ENCODE peak calls at places on chromosome 10, in nine cellular contexts. One of them, this sample, is unnamed.

GRCh38 chr10:3142146-3142875 is 30.3 kb downstream of the PITRM1 start:
- DNase-seq in right lobe of liver: no peak
- DNase-seq in neural progenitor cell: no peak
- DNase-seq in left lung: no peak
- DNase-seq in HepG2: no peak
- DNase-seq in PC-3: no peak
- DNase-seq in fibroblast of lung: no peak
- DNase-seq in pancreas: no peak
- DNase-seq in CD8-positive, alpha-beta T cell: no peak
- DNase-seq in this sample: no peak

GRCh38 chr10:119090968-119091367 is 10.4 kb upstream of the EIF3A start:
- DNase-seq in left lung: no peak
- DNase-seq in CD8-positive, alpha-beta T cell: peak; percentile 55
- DNase-seq in right lobe of liver: no peak
- DNase-seq in pancreas: no peak
- DNase-seq in HepG2: no peak
- DNase-seq in PC-3: peak; percentile 91
- DNase-seq in fibroblast of lung: peak; percentile 85
- DNase-seq in neural progenitor cell: no peak
- DNase-seq in this sample: no peak

GRCh38 chr10:110067960-110068770 is 60.4 kb downstream of the ADD3 start:
- DNase-seq in HepG2: peak; percentile 44
- DNase-seq in neural progenitor cell: peak; percentile 26
- DNase-seq in right lobe of liver: no peak
- DNase-seq in CD8-positive, alpha-beta T cell: no peak
- DNase-seq in left lung: no peak
- DNase-seq in PC-3: no peak
- DNase-seq in fibroblast of lung: peak; percentile 45
- DNase-seq in pancreas: no peak
- DNase-seq in this sample: no peak

GRCh38 chr10:123685260-123685659 is 19.1 kb downstream of the GPR26 start:
- DNase-seq in left lung: no peak
- DNase-seq in HepG2: no peak
- DNase-seq in pancreas: no peak
- DNase-seq in CD8-positive, alpha-beta T cell: no peak
- DNase-seq in right lobe of liver: no peak
- DNase-seq in fibroblast of lung: no peak
- DNase-seq in neural progenitor cell: no peak
- DNase-seq in PC-3: no peak
- DNase-seq in this sample: no peak

GRCh38 chr10:69647819-69648218 is 17.8 kb downstream of the FAM241B start:
- DNase-seq in CD8-positive, alpha-beta T cell: no peak
- DNase-seq in neural progenitor cell: no peak
- DNase-seq in PC-3: no peak
- DNase-seq in fibroblast of lung: no peak
- DNase-seq in HepG2: no peak
- DNase-seq in right lobe of liver: no peak
- DNase-seq in left lung: no peak
- DNase-seq in pancreas: no peak
- DNase-seq in this sample: peak; percentile 20

GRCh38 chr10:59907918-59908807 is 1.8 kb upstream of the CCDC6 start:
- DNase-seq in neural progenitor cell: peak; percentile 77
- DNase-seq in fibroblast of lung: peak; percentile 92
- DNase-seq in HepG2: no peak
- DNase-seq in left lung: peak; percentile 72
- DNase-seq in CD8-positive, alpha-beta T cell: peak; percentile 53
- DNase-seq in PC-3: peak; percentile 92
- DNase-seq in right lobe of liver: no peak
- DNase-seq in pancreas: peak; percentile 33
- DNase-seq in this sample: no peak

GRCh38 chr10:79069325-79070090 is 742 bp downstream of the ZMIZ1 start:
- DNase-seq in right lobe of liver: peak; percentile 70
- DNase-seq in CD8-positive, alpha-beta T cell: peak; percentile 67
- DNase-seq in fibroblast of lung: peak; percentile 41
- DNase-seq in pancreas: peak; percentile 68
- DNase-seq in PC-3: peak; percentile 83
- DNase-seq in HepG2: no peak
- DNase-seq in left lung: no peak
- DNase-seq in neural progenitor cell: peak; percentile 70
- DNase-seq in this sample: peak; percentile 86

GRCh38 chr10:111297351-111297848 is 220.6 kb downstream of the ADRA2A start:
- DNase-seq in CD8-positive, alpha-beta T cell: no peak
- DNase-seq in fibroblast of lung: no peak
- DNase-seq in PC-3: no peak
- DNase-seq in pancreas: no peak
- DNase-seq in right lobe of liver: no peak
- DNase-seq in neural progenitor cell: peak; percentile 32
- DNase-seq in HepG2: no peak
- DNase-seq in left lung: no peak
- DNase-seq in this sample: no peak

GRCh38 chr10:113991091-113991860 is 52.4 kb upstream of the ADRB1 start:
- DNase-seq in HepG2: no peak
- DNase-seq in CD8-positive, alpha-beta T cell: no peak
- DNase-seq in neural progenitor cell: no peak
- DNase-seq in right lobe of liver: no peak
- DNase-seq in PC-3: no peak
- DNase-seq in fibroblast of lung: no peak
- DNase-seq in left lung: no peak
- DNase-seq in pancreas: no peak
- DNase-seq in this sample: no peak

GRCh38 chr10:131617113-131617877 is 283.5 kb upstream of the PPP2R2D start:
- DNase-seq in fibroblast of lung: no peak
- DNase-seq in neural progenitor cell: peak; percentile 37
- DNase-seq in CD8-positive, alpha-beta T cell: no peak
- DNase-seq in right lobe of liver: no peak
- DNase-seq in HepG2: no peak
- DNase-seq in pancreas: no peak
- DNase-seq in PC-3: no peak
- DNase-seq in left lung: no peak
- DNase-seq in this sample: no peak

GRCh38 chr10:33032354-33033254 is 74.6 kb upstream of the ITGB1 start:
- DNase-seq in PC-3: peak; percentile 100
- DNase-seq in fibroblast of lung: peak; percentile 68
- DNase-seq in CD8-positive, alpha-beta T cell: no peak
- DNase-seq in right lobe of liver: no peak
- DNase-seq in HepG2: peak; percentile 5
- DNase-seq in left lung: no peak
- DNase-seq in neural progenitor cell: no peak
- DNase-seq in pancreas: no peak
- DNase-seq in this sample: no peak

DNA sequence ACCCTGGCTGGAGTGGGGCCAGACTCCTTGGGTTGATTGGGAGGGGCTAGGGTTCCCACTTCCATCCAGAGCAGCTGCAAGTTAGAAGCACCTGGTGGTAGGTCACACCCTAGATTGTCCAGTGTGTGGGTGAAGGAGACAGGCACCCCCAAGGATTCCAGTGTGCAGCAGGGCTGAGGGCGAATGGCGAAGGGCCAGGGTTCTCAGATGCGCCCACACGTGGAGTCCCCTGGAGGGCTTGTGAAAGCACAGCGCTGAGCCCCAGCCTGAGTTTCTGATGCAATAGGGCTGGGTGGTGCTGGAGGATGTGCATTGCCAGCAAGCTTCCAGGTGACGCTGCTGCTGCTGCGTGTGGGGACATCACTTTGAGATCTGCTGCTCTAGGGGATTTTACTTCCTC is 25.4 kb downstream of the TBATA start:
- DNase-seq in pancreas: no peak
- DNase-seq in HepG2: no peak
- DNase-seq in fibroblast of lung: no peak
- DNase-seq in CD8-positive, alpha-beta T cell: no peak
- DNase-seq in PC-3: no peak
- DNase-seq in left lung: peak; percentile 24
- DNase-seq in neural progenitor cell: no peak
- DNase-seq in right lobe of liver: no peak
- DNase-seq in this sample: peak; percentile 43
- H3K4me3 ChIP-seq in pancreas: no peak overlapping the region
- H3K4me3 ChIP-seq in HepG2: no peak overlapping the region
- H3K4me3 ChIP-seq in fibroblast of lung: no peak overlapping the region
- H3K4me3 ChIP-seq in CD8-positive, alpha-beta T cell: no peak overlapping the region
- H3K4me3 ChIP-seq in PC-3: no peak overlapping the region
- H3K4me3 ChIP-seq in left lung: no peak overlapping the region
- H3K4me3 ChIP-seq in neural progenitor cell: no peak overlapping the region
- H3K4me3 ChIP-seq in right lobe of liver: no peak overlapping the region
- H3K4me3 ChIP-seq in this sample: no peak overlapping the region

DNA sequence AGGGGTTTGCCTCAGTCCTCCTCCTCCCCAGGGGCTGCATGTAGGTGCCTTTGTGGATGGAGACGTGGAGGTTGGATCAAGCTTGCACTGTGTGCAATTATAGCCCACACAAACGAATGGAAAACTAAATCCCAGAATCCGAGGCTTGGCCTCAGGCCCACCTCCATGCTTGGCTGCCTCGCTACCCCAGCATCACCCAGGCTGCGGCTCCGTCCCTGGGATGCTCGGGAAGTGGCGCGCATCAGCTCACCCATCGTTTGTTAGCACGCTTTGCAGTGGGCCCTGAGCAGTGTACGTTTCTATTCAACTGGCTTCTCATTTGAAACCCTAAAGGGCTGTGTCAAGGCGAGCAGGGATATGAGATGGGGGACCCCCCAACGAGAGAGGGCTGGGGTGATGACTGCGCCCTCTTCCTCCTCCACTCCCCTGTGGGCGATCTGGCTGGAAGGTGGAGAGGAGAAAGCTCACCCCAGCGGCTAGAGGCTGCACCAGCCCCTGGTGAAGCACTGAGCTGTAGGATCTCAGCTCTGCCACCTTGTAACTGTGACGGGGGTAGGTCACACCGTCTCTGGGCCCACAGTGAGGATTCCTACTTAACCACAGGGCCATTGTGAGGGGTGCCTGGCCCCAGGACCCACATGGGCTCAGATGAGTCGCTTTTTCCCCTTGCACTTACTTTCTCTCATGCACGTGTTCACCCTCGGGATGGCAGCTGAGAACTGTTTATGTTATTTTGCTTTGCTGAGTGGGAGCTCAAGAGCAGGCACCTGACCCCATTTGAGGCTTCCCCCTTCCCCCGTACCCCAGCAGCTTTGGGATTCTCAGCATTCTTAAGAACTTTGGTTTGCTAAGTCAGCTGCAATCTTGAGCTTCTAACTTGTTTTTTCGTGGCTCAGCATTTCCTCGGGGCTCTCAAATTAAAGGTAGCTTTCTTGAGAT is 12.7 kb upstream of the BTBD16 start:
- DNase-seq in left lung: no peak
- DNase-seq in right lobe of liver: no peak
- DNase-seq in HepG2: no peak
- DNase-seq in PC-3: no peak
- DNase-seq in fibroblast of lung: peak; percentile 40
- DNase-seq in CD8-positive, alpha-beta T cell: no peak
- DNase-seq in pancreas: no peak
- DNase-seq in neural progenitor cell: no peak
- DNase-seq in this sample: no peak
- H3K4me1 ChIP-seq in left lung: no peaks in the 10 kb centered on the region
- H3K4me1 ChIP-seq in right lobe of liver: no peaks in the 10 kb centered on the region
- H3K4me1 ChIP-seq in HepG2: peaks cover 6% of the 10 kb centered on the region
- H3K4me1 ChIP-seq in PC-3: no peaks in the 10 kb centered on the region
- H3K4me1 ChIP-seq in fibroblast of lung: peaks cover 2% of the 10 kb centered on the region
- H3K4me1 ChIP-seq in CD8-positive, alpha-beta T cell: no peaks in the 10 kb centered on the region
- H3K4me1 ChIP-seq in pancreas: no peaks in the 10 kb centered on the region
- H3K4me1 ChIP-seq in neural progenitor cell: peaks cover 5% of the 10 kb centered on the region
- H3K4me1 ChIP-seq in this sample: no peaks in the 10 kb centered on the region

DNA sequence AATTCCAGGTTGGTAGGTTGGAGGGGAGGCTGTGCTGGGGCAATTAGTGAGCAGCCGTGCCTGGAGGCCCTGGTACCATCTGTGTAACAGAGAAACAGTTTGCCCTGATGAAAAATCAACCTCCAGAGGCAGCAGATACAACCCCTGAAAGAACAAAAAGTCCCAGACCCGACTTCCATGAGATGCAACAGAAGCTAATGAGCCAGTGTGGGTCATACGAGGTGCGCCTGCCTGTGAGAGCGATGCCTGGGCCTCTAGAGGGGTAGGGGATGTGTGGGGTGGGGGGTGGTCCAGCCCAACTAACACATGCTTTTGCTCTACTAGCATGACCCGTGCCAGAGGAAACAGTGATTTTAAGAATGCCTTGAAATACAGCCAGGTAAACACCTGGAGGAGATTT is 39.3 kb downstream of the CELF2 start:
- DNase-seq in left lung: no peak
- DNase-seq in pancreas: no peak
- DNase-seq in PC-3: no peak
- DNase-seq in HepG2: no peak
- DNase-seq in CD8-positive, alpha-beta T cell: no peak
- DNase-seq in right lobe of liver: no peak
- DNase-seq in fibroblast of lung: no peak
- DNase-seq in neural progenitor cell: no peak
- DNase-seq in this sample: no peak
- H3K27ac ChIP-seq in left lung: no peak overlapping the region
- H3K27ac ChIP-seq in pancreas: no peak overlapping the region
- H3K27ac ChIP-seq in PC-3: no peak overlapping the region
- H3K27ac ChIP-seq in HepG2: no peak overlapping the region
- H3K27ac ChIP-seq in CD8-positive, alpha-beta T cell: no peak overlapping the region
- H3K27ac ChIP-seq in right lobe of liver: no peak overlapping the region
- H3K27ac ChIP-seq in fibroblast of lung: no peak overlapping the region
- H3K27ac ChIP-seq in neural progenitor cell: no peak overlapping the region
- H3K27ac ChIP-seq in this sample: no peak overlapping the region

GRCh38 chr10:84160663-84161362 is 12.8 kb upstream of the GPR15LG start:
- DNase-seq in left lung: no peak
- DNase-seq in pancreas: no peak
- DNase-seq in neural progenitor cell: peak; percentile 13
- DNase-seq in HepG2: no peak
- DNase-seq in CD8-positive, alpha-beta T cell: no peak
- DNase-seq in fibroblast of lung: no peak
- DNase-seq in PC-3: no peak
- DNase-seq in right lobe of liver: no peak
- DNase-seq in this sample: no peak

GRCh38 chr10:84156768-84157167 is 16.8 kb upstream of the GPR15LG start:
- DNase-seq in CD8-positive, alpha-beta T cell: peak; percentile 57
- DNase-seq in left lung: peak; percentile 39
- DNase-seq in HepG2: no peak
- DNase-seq in right lobe of liver: no peak
- DNase-seq in neural progenitor cell: no peak
- DNase-seq in fibroblast of lung: peak; percentile 12
- DNase-seq in PC-3: no peak
- DNase-seq in pancreas: no peak
- DNase-seq in this sample: no peak

GRCh38 chr10:84159076-84159475 is 14.5 kb upstream of the GPR15LG start:
- DNase-seq in pancreas: no peak
- DNase-seq in neural progenitor cell: no peak
- DNase-seq in HepG2: no peak
- DNase-seq in fibroblast of lung: no peak
- DNase-seq in right lobe of liver: no peak
- DNase-seq in CD8-positive, alpha-beta T cell: no peak
- DNase-seq in left lung: no peak
- DNase-seq in PC-3: no peak
- DNase-seq in this sample: no peak

GRCh38 chr10:84158061-84158460 is 15.5 kb upstream of the GPR15LG start:
- DNase-seq in CD8-positive, alpha-beta T cell: no peak
- DNase-seq in neural progenitor cell: no peak
- DNase-seq in left lung: no peak
- DNase-seq in PC-3: no peak
- DNase-seq in HepG2: no peak
- DNase-seq in fibroblast of lung: no peak
- DNase-seq in right lobe of liver: no peak
- DNase-seq in pancreas: no peak
- DNase-seq in this sample: no peak

DNA sequence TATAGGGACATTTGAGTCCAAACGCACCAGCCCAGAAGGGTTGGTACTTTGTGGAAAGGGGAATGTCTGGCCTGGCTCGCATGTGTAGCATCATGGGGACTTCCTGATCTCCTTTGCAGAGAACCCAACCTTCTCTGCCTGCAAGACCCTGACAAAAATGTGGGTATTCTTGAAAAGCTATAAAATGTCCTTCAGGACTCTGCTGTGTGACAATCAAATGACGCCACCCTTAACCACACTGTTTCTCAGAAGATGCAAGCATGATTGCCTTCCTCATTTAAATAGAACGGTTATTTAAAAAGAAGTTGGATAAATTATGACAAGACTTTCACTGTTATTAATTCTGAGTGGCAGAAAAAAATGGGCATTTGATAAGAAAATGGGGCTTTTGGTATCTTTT is 15.1 kb upstream of the GPR15LG start:
- DNase-seq in pancreas: no peak
- DNase-seq in PC-3: no peak
- DNase-seq in left lung: no peak
- DNase-seq in neural progenitor cell: no peak
- DNase-seq in CD8-positive, alpha-beta T cell: no peak
- DNase-seq in fibroblast of lung: no peak
- DNase-seq in HepG2: no peak
- DNase-seq in right lobe of liver: no peak
- DNase-seq in this sample: no peak
- H3K4me3 ChIP-seq in pancreas: no peak overlapping the region
- H3K4me3 ChIP-seq in PC-3: no peak overlapping the region
- H3K4me3 ChIP-seq in left lung: no peak overlapping the region
- H3K4me3 ChIP-seq in neural progenitor cell: no peak overlapping the region
- H3K4me3 ChIP-seq in CD8-positive, alpha-beta T cell: no peak overlapping the region
- H3K4me3 ChIP-seq in fibroblast of lung: no peak overlapping the region
- H3K4me3 ChIP-seq in HepG2: no peak overlapping the region
- H3K4me3 ChIP-seq in right lobe of liver: no peak overlapping the region
- H3K4me3 ChIP-seq in this sample: no peak overlapping the region